ENCODE peak calls at places on chromosome 9, in eight cellular contexts. M, R, E, P, N, H, X and Q are unnamed samples.

GRCh38 chr9:33778700-33779351 is 16.5 kb upstream of the PRSS3 start:
- DNase-seq in M (no peak), E (peak; percentile 90), X (peak; percentile 36), H (no peak), P (peak; percentile 79), N (peak; percentile 79), R (peak; percentile 22), Q (peak; percentile 61)

GRCh38 chr9:133002147-133003070 is 23.9 kb downstream of the GFI1B start:
- DNase-seq in E (peak; percentile 30), R (no peak), H (no peak), N (no peak), M (no peak), X (no peak), P (no peak), Q (no peak)

GRCh38 chr9:88534456-88535225 is at the start of gene NXNL2:
- DNase-seq in P (no peak), N (no peak), E (peak; percentile 77), M (no peak), R (peak; percentile 64), H (peak; percentile 80), X (no peak), Q (no peak)

GRCh38 chr9:121634800-121635261 is 16.6 kb upstream of the DAB2IP start:
- DNase-seq in H (no peak), M (no peak), E (peak; percentile 54), P (no peak), R (no peak), X (no peak), N (no peak), Q (no peak)

GRCh38 chr9:81564632-81565031 is 124.7 kb downstream of the TLE1 start:
- DNase-seq in H (no peak), E (no peak), R (no peak), M (no peak), P (no peak), X (no peak), N (no peak), Q (no peak)

GRCh38 chr9:91978739-91979414 is 28.8 kb upstream of the ROR2 start:
- DNase-seq in M (no peak), H (no peak), E (peak; percentile 37), N (peak; percentile 45), P (no peak), R (no peak), X (no peak), Q (peak; percentile 5)

GRCh38 chr9:72565535-72565934 is 44.1 kb downstream of the TMC1 start:
- DNase-seq in R (no peak), H (no peak), P (no peak), X (no peak), M (no peak), E (no peak), N (no peak), Q (no peak)

GRCh38 chr9:92308893-92309292 is 15.4 kb upstream of the IARS1 start:
- DNase-seq in N (no peak), E (peak; percentile 35), P (no peak), R (no peak), H (no peak), X (no peak), M (no peak), Q (no peak)

GRCh38 chr9:31683126-31683525 is 701.3 kb upstream of the ACO1 start:
- DNase-seq in N (no peak), H (no peak), X (no peak), P (peak; percentile 42), E (peak; percentile 95), R (no peak), M (no peak), Q (no peak)

GRCh38 chr9:100720922-100721321 is 143.0 kb downstream of the CAVIN4 start:
- DNase-seq in N (no peak), R (no peak), E (no peak), X (no peak), M (no peak), P (no peak), H (no peak), Q (no peak)

GRCh38 chr9:123091459-123091858 is 58.0 kb downstream of the GPR21 start:
- DNase-seq in R (no peak), N (no peak), H (no peak), E (no peak), P (no peak), M (no peak), X (no peak), Q (no peak)

GRCh38 chr9:119091074-119091473 is 278.2 kb downstream of the BRINP1 start:
- DNase-seq in P (no peak), H (no peak), N (no peak), M (no peak), X (no peak), E (no peak), R (no peak), Q (no peak)

GRCh38 chr9:32551491-32552049 is 557 bp upstream of the SMIM27 start:
- DNase-seq in P (peak; percentile 46), E (peak; percentile 72), N (peak; percentile 43), R (no peak), H (peak; percentile 36), X (peak; percentile 35), M (no peak), Q (peak; percentile 28)

GRCh38 chr9:38035873-38036272 is 33.2 kb downstream of the SHB start:
- DNase-seq in M (no peak), X (no peak), E (no peak), H (no peak), R (peak; percentile 81), N (no peak), P (no peak), Q (no peak)

GRCh38 chr9:74056023-74056422 is 441.1 kb upstream of the RORB start:
- DNase-seq in E (no peak), R (no peak), X (no peak), P (no peak), H (no peak), N (no peak), M (no peak), Q (no peak)

GRCh38 chr9:35776018-35776417 is 15.4 kb upstream of the NPR2 start:
- DNase-seq in M (no peak), P (no peak), R (no peak), X (peak; percentile 53), E (peak; percentile 95), H (no peak), N (no peak), Q (no peak)